ENCODE peak calls at places on chromosomes 16 and 17, in seven cellular contexts. N, C, M, B, D, K and Q are unnamed samples.

GRCh38 chr17:74222399-74222798 is 9.0 kb downstream of the TTYH2 start:
- DNase-seq in N (no peak), C (no peak), M (no peak), B (no peak), D (no peak), K (no peak), Q (no peak)

GRCh38 chr17:57391076-57391825 is 134.9 kb downstream of the MSI2 start:
- DNase-seq in N (no peak), C (no peak), M (no peak), B (no peak), D (no peak), K (no peak), Q (no peak)

GRCh38 chr17:28951991-28952975 is 965 bp upstream of the PHF12 start:
- DNase-seq in N (peak; percentile 99), C (peak; percentile 99), M (peak; percentile 98), B (peak; percentile 99), D (peak; percentile 95), K (peak; percentile 99), Q (peak; percentile 98)

GRCh38 chr16:54075446-54075845 is 211.1 kb downstream of the IRX3 start:
- DNase-seq in N (no peak), C (no peak), M (no peak), B (no peak), D (no peak), K (no peak), Q (no peak)

GRCh38 chr16:84643180-84643583 is 5.1 kb upstream of the KLHL36 start:
- DNase-seq in N (peak; percentile 70), C (peak; percentile 93), M (peak; percentile 58), B (peak; percentile 92), D (no peak), K (peak; percentile 79), Q (peak; percentile 79)

GRCh38 chr16:66264311-66265105 is 102.0 kb upstream of the CDH5 start:
- DNase-seq in N (no peak), C (no peak), M (no peak), B (peak; percentile 40), D (no peak), K (no peak), Q (peak; percentile 35)

GRCh38 chr16:19008245-19008644 is 24.5 kb downstream of the TMC7 start:
- DNase-seq in N (no peak), C (peak; percentile 87), M (no peak), B (no peak), D (no peak), K (no peak), Q (no peak)

GRCh38 chr17:42312285-42313130 is 24.2 kb downstream of the STAT5A start:
- DNase-seq in N (peak; percentile 83), C (peak; percentile 81), M (peak; percentile 83), B (peak; percentile 93), D (peak; percentile 91), K (peak; percentile 91), Q (peak; percentile 87)

GRCh38 chr17:57045868-57046671 is 39.0 kb upstream of the AKAP1 start:
- DNase-seq in N (no peak), C (no peak), M (peak; percentile 52), B (peak; percentile 16), D (no peak), K (peak; percentile 45), Q (peak; percentile 66)

DNA sequence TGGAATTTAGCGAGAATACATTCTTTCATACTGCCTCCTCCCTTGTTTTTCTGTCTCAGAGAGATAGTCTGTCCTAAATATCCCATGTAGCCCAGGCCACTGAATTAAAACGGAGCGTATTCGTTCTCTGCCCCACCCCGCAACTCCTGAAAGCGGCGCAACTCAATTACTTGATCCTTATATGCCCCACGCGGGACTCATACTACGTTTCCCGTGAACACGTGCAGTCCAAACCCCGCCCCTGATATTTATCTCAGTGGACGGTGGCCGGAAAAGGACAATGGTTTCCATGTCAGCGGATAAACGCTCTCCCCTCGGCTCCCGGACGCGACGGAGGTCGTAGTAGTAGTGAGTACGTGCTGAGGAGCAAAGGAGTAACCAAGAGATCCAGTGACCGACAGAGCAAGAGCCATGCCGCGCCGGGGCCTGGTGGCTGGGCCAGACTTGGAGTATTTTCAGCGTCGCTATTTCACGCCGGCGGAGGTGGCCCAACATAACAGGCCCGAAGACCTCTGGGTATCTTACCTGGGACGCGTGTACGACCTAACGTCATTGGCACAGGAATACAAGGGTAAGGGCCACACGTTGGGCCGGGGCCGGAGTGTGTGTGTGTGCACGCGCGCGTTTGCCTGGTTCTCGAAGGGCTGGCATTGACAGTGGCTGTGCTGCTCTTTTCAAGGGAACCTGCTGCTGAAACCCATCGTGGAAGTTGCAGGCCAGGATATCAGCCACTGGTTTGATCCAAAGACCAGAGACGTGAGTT is at the start of gene CYB5D1:
- DNase-seq in N (peak; percentile 96), C (peak; percentile 93), M (peak; percentile 93), B (peak; percentile 95), D (peak; percentile 90), K (peak; percentile 94), Q (peak; percentile 94)
- TF ChIP-seq POLR2A in N (peak; percentile 70), C (peak; percentile 80), M (peak; percentile 64), B (peak; percentile 68), D (no peak), K (peak; percentile 89), Q (no peak)

GRCh38 chr17:17781591-17782424 is 55.0 kb downstream of the SREBF1 start:
- DNase-seq in N (peak; percentile 74), C (peak; percentile 52), M (peak; percentile 65), B (peak; percentile 88), D (no peak), K (peak; percentile 91), Q (peak; percentile 74)
- TF ChIP-seq POLR2A in N (no peak), C (no peak), M (no peak), B (peak; percentile 23), D (no peak), K (peak; percentile 69), Q (no peak)

DNA sequence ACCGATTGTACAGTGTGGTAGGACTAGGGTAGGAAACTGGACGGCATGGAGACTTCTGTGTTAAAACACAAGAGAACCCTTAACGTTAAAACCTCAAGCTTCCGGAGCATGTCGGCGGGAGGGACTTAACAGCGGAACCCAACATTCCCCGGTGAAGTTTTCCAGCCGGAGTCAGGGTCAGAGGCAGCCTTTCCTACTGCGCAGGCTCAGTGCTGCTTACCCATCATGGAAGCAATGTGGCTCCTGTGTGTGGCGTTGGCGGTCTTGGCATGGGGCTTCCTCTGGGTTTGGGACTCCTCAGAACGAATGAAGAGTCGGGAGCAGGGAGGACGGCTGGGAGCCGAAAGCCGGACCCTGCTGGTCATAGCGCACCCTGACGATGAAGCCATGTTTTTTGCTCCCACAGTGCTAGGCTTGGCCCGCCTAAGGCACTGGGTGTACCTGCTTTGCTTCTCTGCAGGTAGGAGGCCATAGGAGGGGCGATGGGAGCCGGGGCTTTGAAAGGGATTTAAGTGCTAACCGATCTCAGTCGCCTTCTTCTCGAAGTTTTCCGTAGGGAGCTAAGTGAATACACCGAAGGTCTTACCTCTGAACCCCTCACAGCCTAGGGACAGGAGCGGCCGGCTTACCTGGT is at the start of gene PIGL:
- DNase-seq in N (peak; percentile 93), C (peak; percentile 95), M (peak; percentile 91), B (peak; percentile 92), D (peak; percentile 88), K (peak; percentile 86), Q (peak; percentile 91)
- TF ChIP-seq POLR2A in N (peak; percentile 62), C (peak; percentile 81), M (peak; percentile 54), B (peak; percentile 43), D (peak; percentile 31), K (peak; percentile 13), Q (peak; percentile 67)

DNA sequence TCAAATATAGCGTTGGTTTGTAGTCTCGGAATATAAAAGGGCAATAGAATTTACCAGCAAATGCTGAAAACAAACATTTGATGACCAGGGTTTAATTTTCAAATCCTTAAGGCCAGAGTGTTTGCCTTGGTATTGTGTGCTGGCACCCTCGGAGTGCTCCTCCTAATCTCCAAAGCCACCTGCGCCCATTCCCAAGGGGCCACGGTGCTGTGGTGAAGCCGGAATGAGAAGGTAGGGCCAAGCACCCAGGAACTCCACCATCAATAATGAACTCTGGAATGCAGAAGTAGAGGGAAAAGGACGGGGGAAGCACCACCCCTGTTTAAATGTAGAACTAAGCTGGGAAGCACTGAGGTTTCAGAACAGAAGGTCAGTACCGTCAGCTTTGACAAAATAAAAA is 51.8 kb downstream of the COG7 start:
- DNase-seq in N (peak; percentile 90), C (no peak), M (no peak), B (no peak), D (no peak), K (no peak), Q (no peak)
- TF ChIP-seq POLR2A in N (no peak), C (no peak), M (no peak), B (no peak), D (no peak), K (no peak), Q (no peak)

DNA sequence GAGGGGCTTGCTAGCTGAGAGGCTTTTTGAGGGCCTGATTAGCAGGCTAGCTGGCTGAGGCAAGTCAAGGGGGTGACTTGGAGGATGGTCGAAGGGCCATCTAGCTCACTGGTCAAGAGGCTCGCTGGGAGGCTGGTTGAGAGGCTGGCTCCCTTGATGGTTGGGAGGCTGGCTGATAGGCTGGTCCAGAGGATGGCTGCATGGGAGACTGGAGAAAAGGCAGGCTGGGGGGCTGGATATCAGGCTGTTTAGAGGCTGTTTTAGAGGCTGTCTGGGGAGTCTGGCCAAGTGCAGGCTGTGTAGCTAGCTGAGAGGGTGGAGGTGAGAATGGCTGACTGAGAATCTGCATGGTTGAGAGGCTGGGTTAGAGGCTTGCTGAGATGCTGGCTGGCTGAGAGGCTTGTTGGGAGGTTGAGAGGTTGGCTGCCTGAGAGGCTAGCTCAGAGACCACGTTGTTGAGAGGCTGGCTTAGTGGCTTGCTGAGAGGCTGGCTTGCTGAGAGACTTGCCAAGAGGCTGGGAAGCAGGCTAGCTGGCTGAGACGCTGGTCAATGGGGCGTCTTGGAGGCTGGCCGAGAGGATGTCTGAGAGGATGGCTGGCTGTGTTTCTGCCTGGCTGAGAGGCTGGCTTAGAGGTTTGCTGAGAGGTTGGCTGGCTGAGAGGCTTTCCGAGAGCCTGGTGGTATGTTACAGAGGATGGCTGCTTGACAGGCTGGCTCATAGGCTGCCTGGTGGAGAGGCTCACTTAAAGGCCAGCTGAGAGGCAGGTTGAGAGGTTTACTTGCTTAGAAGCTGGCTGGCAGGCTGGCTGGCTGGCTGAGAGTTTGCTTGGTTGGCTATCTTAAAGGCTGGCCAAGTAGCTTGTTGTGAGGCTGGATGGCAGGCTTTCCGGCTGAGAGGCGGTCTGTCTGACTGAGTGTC is 36.6 kb upstream of the ACSM2B start:
- DNase-seq in N (peak; percentile 81), C (no peak), M (no peak), B (no peak), D (no peak), K (no peak), Q (no peak)
- TF ChIP-seq POLR2A in N (no peak), C (no peak), M (no peak), B (no peak), D (no peak), K (no peak), Q (no peak)

DNA sequence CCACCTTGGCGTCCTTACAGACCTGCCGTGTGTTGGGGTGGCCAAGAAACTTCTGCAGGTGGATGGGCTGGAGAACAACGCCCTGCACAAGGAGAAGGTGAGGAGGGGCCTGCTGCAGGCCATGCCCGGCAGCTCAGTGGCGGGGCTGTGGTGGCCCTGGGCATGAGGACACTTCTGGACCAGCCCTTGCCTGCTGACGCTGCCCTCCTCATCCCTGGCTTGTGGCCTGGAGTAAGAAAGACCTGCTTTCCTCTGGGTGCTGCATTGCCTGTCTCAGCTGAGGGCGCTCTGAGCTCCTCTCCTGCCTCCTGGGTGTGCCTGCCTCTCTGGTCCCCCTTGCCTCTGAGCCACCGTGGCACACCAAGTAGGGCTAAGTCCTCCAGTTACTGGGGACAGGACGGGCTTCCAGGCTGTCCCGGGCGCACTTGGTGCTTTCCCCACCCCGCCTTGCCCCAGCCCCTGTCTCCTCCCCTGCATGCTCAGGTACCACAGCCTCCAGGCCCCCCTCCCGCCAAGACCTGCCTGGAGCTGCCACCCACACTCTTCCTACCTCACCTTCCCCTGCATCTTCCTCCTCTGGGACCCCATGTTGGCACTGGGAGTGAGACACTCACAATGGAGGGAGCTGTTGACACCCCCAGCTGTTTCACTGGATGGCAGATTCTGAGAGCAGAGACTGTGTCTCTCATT is 8.7 kb downstream of the ENDOV start:
- DNase-seq in N (no peak), C (no peak), M (no peak), B (no peak), D (no peak), K (no peak), Q (no peak)
- TF ChIP-seq POLR2A in N (no peak), C (no peak), M (no peak), B (no peak), D (no peak), K (no peak), Q (no peak)